ENCODE peak calls at places on chromosome 22, in ten cellular contexts. One of them, this sample, is unnamed. For H3K36me3, the result is how much of the 10 kb centered on the place peaks cover.

GRCh38 chr22:19559956-19560355 is 35.7 kb upstream of the CLDN5 start:
- DNase-seq in suprapubic skin: no peak
- DNase-seq in GM12878: no peak
- DNase-seq in upper lobe of left lung: no peak
- DNase-seq in K562: peak
- DNase-seq in SK-N-SH: no peak
- DNase-seq in HepG2: no peak
- DNase-seq in stomach: no peak
- DNase-seq in H1: no peak
- DNase-seq in transverse colon: no peak
- DNase-seq in this sample: peak

GRCh38 chr22:37353839-37354238 is 71.5 kb downstream of the CYTH4 start:
- DNase-seq in H1: no peak
- DNase-seq in K562: no peak
- DNase-seq in GM12878: no peak
- DNase-seq in HepG2: no peak
- DNase-seq in SK-N-SH: no peak
- DNase-seq in stomach: no peak
- DNase-seq in suprapubic skin: no peak
- DNase-seq in transverse colon: no peak
- DNase-seq in upper lobe of left lung: no peak
- DNase-seq in this sample: no peak

GRCh38 chr22:43088979-43089717 is at the start of gene TTLL1:
- DNase-seq in transverse colon: peak
- DNase-seq in K562: peak
- DNase-seq in H1: peak
- DNase-seq in suprapubic skin: peak
- DNase-seq in upper lobe of left lung: peak
- DNase-seq in stomach: peak
- DNase-seq in HepG2: peak
- DNase-seq in SK-N-SH: peak
- DNase-seq in GM12878: peak
- DNase-seq in this sample: peak

GRCh38 chr22:43128928-43129424 is 14.2 kb downstream of the MCAT start:
- DNase-seq in transverse colon: peak
- DNase-seq in SK-N-SH: no peak
- DNase-seq in HepG2: no peak
- DNase-seq in upper lobe of left lung: peak
- DNase-seq in H1: peak
- DNase-seq in K562: peak
- DNase-seq in GM12878: no peak
- DNase-seq in stomach: peak
- DNase-seq in suprapubic skin: no peak
- DNase-seq in this sample: no peak

GRCh38 chr22:31346255-31346732 is at the start of gene PATZ1:
- DNase-seq in HepG2: peak
- DNase-seq in suprapubic skin: peak
- DNase-seq in stomach: peak
- DNase-seq in H1: no peak
- DNase-seq in GM12878: no peak
- DNase-seq in transverse colon: peak
- DNase-seq in SK-N-SH: peak
- DNase-seq in upper lobe of left lung: no peak
- DNase-seq in K562: peak
- DNase-seq in this sample: peak

GRCh38 chr22:39301926-39302325 is 17.5 kb downstream of the RPL3 start:
- DNase-seq in transverse colon: no peak
- DNase-seq in GM12878: no peak
- DNase-seq in H1: no peak
- DNase-seq in upper lobe of left lung: no peak
- DNase-seq in stomach: no peak
- DNase-seq in K562: no peak
- DNase-seq in HepG2: no peak
- DNase-seq in suprapubic skin: no peak
- DNase-seq in SK-N-SH: no peak
- DNase-seq in this sample: no peak

GRCh38 chr22:28172948-28173360 is 253.9 kb upstream of the PITPNB start:
- DNase-seq in suprapubic skin: no peak
- DNase-seq in stomach: no peak
- DNase-seq in upper lobe of left lung: no peak
- DNase-seq in GM12878: no peak
- DNase-seq in H1: no peak
- DNase-seq in HepG2: no peak
- DNase-seq in transverse colon: no peak
- DNase-seq in K562: no peak
- DNase-seq in SK-N-SH: peak
- DNase-seq in this sample: no peak

GRCh38 chr22:50419116-50419515 is 55.7 kb downstream of the SBF1 start:
- DNase-seq in GM12878: no peak
- DNase-seq in K562: no peak
- DNase-seq in transverse colon: no peak
- DNase-seq in HepG2: no peak
- DNase-seq in upper lobe of left lung: no peak
- DNase-seq in stomach: no peak
- DNase-seq in SK-N-SH: no peak
- DNase-seq in suprapubic skin: no peak
- DNase-seq in H1: no peak
- DNase-seq in this sample: no peak

GRCh38 chr22:49770454-49771265 is 57.0 kb downstream of the BRD1 start:
- DNase-seq in SK-N-SH: no peak
- DNase-seq in GM12878: no peak
- DNase-seq in suprapubic skin: no peak
- DNase-seq in stomach: no peak
- DNase-seq in HepG2: no peak
- DNase-seq in upper lobe of left lung: peak
- DNase-seq in H1: no peak
- DNase-seq in transverse colon: no peak
- DNase-seq in K562: no peak
- DNase-seq in this sample: peak

GRCh38 chr22:48568736-48569330 is 1258.8 kb downstream of the BRD1 start:
- DNase-seq in GM12878: no peak
- DNase-seq in upper lobe of left lung: peak
- DNase-seq in K562: no peak
- DNase-seq in suprapubic skin: no peak
- DNase-seq in H1: no peak
- DNase-seq in HepG2: no peak
- DNase-seq in transverse colon: no peak
- DNase-seq in stomach: no peak
- DNase-seq in SK-N-SH: no peak
- DNase-seq in this sample: no peak

GRCh38 chr22:44273175-44273574 is 39.6 kb downstream of the SHISAL1 start:
- DNase-seq in SK-N-SH: no peak
- DNase-seq in H1: no peak
- DNase-seq in suprapubic skin: no peak
- DNase-seq in stomach: no peak
- DNase-seq in GM12878: no peak
- DNase-seq in transverse colon: no peak
- DNase-seq in K562: no peak
- DNase-seq in upper lobe of left lung: no peak
- DNase-seq in HepG2: no peak
- DNase-seq in this sample: no peak

GRCh38 chr22:19615867-19616581 is 91.8 kb upstream of the CLDN5 start:
- DNase-seq in K562: no peak
- DNase-seq in H1: no peak
- DNase-seq in stomach: no peak
- DNase-seq in suprapubic skin: no peak
- DNase-seq in upper lobe of left lung: no peak
- DNase-seq in transverse colon: no peak
- DNase-seq in HepG2: no peak
- DNase-seq in SK-N-SH: no peak
- DNase-seq in GM12878: no peak
- DNase-seq in this sample: no peak

GRCh38 chr22:49047461-49047860 is 780.2 kb downstream of the BRD1 start:
- DNase-seq in K562: no peak
- DNase-seq in GM12878: no peak
- DNase-seq in suprapubic skin: peak
- DNase-seq in HepG2: no peak
- DNase-seq in upper lobe of left lung: no peak
- DNase-seq in SK-N-SH: no peak
- DNase-seq in H1: no peak
- DNase-seq in stomach: no peak
- DNase-seq in transverse colon: no peak
- DNase-seq in this sample: no peak

GRCh38 chr22:20567371-20567847 is 60.0 kb downstream of the MED15 start:
- DNase-seq in stomach: no peak
- DNase-seq in K562: no peak
- DNase-seq in transverse colon: no peak
- DNase-seq in suprapubic skin: peak
- DNase-seq in HepG2: no peak
- DNase-seq in GM12878: no peak
- DNase-seq in upper lobe of left lung: no peak
- DNase-seq in H1: no peak
- DNase-seq in SK-N-SH: no peak
- DNase-seq in this sample: no peak

GRCh38 chr22:42673898-42674390 is 24.8 kb upstream of the CYB5R3 start:
- DNase-seq in GM12878: no peak
- DNase-seq in transverse colon: no peak
- DNase-seq in H1: no peak
- DNase-seq in SK-N-SH: no peak
- DNase-seq in stomach: no peak
- DNase-seq in K562: no peak
- DNase-seq in upper lobe of left lung: no peak
- DNase-seq in suprapubic skin: no peak
- DNase-seq in HepG2: peak
- DNase-seq in this sample: no peak

GRCh38 chr22:26463688-26464087 is 19.9 kb downstream of the HPS4 start:
- DNase-seq in K562: no peak
- DNase-seq in upper lobe of left lung: no peak
- DNase-seq in H1: no peak
- DNase-seq in suprapubic skin: no peak
- DNase-seq in stomach: no peak
- DNase-seq in transverse colon: no peak
- DNase-seq in HepG2: no peak
- DNase-seq in SK-N-SH: no peak
- DNase-seq in GM12878: no peak
- DNase-seq in this sample: no peak

GRCh38 chr22:26462051-26462450 is 21.5 kb downstream of the HPS4 start:
- DNase-seq in stomach: no peak
- DNase-seq in GM12878: no peak
- DNase-seq in transverse colon: no peak
- DNase-seq in upper lobe of left lung: no peak
- DNase-seq in suprapubic skin: no peak
- DNase-seq in H1: no peak
- DNase-seq in SK-N-SH: no peak
- DNase-seq in K562: no peak
- DNase-seq in HepG2: no peak
- DNase-seq in this sample: no peak

GRCh38 chr22:26460202-26460601 is 23.4 kb downstream of the HPS4 start:
- DNase-seq in H1: no peak
- DNase-seq in suprapubic skin: no peak
- DNase-seq in stomach: no peak
- DNase-seq in K562: no peak
- DNase-seq in SK-N-SH: no peak
- DNase-seq in HepG2: no peak
- DNase-seq in upper lobe of left lung: no peak
- DNase-seq in transverse colon: no peak
- DNase-seq in GM12878: no peak
- DNase-seq in this sample: no peak

GRCh38 chr22:26462971-26463661 is 20.5 kb downstream of the HPS4 start:
- DNase-seq in HepG2: no peak
- DNase-seq in K562: no peak
- DNase-seq in suprapubic skin: no peak
- DNase-seq in H1: no peak
- DNase-seq in SK-N-SH: no peak
- DNase-seq in transverse colon: no peak
- DNase-seq in GM12878: no peak
- DNase-seq in stomach: no peak
- DNase-seq in upper lobe of left lung: no peak
- DNase-seq in this sample: no peak

GRCh38 chr22:26461188-26461810 is 22.3 kb downstream of the HPS4 start:
- DNase-seq in H1: peak
- DNase-seq in suprapubic skin: no peak
- DNase-seq in upper lobe of left lung: no peak
- DNase-seq in GM12878: no peak
- DNase-seq in HepG2: peak
- DNase-seq in transverse colon: peak
- DNase-seq in K562: peak
- DNase-seq in stomach: peak
- DNase-seq in SK-N-SH: peak
- DNase-seq in this sample: no peak
- H3K36me3 ChIP-seq in H1: under half
- H3K36me3 ChIP-seq in suprapubic skin: half or more
- H3K36me3 ChIP-seq in upper lobe of left lung: under half
- H3K36me3 ChIP-seq in GM12878: under half
- H3K36me3 ChIP-seq in HepG2: under half
- H3K36me3 ChIP-seq in transverse colon: under half
- H3K36me3 ChIP-seq in K562: half or more
- H3K36me3 ChIP-seq in stomach: under half
- H3K36me3 ChIP-seq in SK-N-SH: under half
- H3K36me3 ChIP-seq in this sample: half or more

GRCh38 chr22:24108073-24108472 is 73.2 kb upstream of the SUSD2 start:
- DNase-seq in suprapubic skin: no peak
- DNase-seq in stomach: no peak
- DNase-seq in SK-N-SH: no peak
- DNase-seq in transverse colon: no peak
- DNase-seq in upper lobe of left lung: no peak
- DNase-seq in K562: no peak
- DNase-seq in HepG2: no peak
- DNase-seq in H1: no peak
- DNase-seq in GM12878: no peak
- DNase-seq in this sample: no peak
- TF ChIP-seq EP300 in suprapubic skin: no peak
- TF ChIP-seq EP300 in stomach: no peak
- TF ChIP-seq EP300 in SK-N-SH: no peak
- TF ChIP-seq EP300 in transverse colon: no peak
- TF ChIP-seq EP300 in upper lobe of left lung: no peak
- TF ChIP-seq EP300 in K562: no peak
- TF ChIP-seq EP300 in HepG2: no peak
- TF ChIP-seq EP300 in H1: no peak
- TF ChIP-seq EP300 in GM12878: no peak
- TF ChIP-seq EP300 in this sample: no peak

DNA sequence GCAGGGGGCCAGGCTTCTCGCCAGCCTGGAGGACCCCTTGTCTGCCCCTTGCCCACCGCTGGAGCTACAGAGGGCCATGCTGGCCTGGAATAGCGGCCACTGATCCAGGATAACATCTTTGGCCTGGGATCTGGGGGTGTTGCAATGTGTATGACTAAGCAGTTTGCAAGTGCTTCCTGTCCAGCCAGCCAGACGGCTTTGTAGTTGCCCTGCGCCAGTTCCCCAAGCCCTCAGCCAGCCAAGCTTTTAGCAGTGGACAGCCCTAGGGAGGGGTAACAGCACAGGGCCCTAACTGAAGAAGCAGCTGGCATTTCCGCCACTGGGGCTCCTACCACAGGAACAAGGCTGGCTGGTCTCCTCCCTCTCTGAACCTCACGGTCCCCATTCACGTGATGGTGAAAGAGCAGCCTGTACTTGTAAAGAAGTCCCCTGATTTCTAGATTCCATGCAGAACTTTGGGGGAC is 32.1 kb downstream of the UQCR10 start:
- DNase-seq in SK-N-SH: peak
- DNase-seq in transverse colon: peak
- DNase-seq in H1: no peak
- DNase-seq in suprapubic skin: peak
- DNase-seq in GM12878: no peak
- DNase-seq in stomach: peak
- DNase-seq in HepG2: peak
- DNase-seq in upper lobe of left lung: no peak
- DNase-seq in K562: peak
- DNase-seq in this sample: peak
- TF ChIP-seq POLR2AphosphoS5 in SK-N-SH: no peak
- TF ChIP-seq POLR2AphosphoS5 in transverse colon: peak
- TF ChIP-seq POLR2AphosphoS5 in H1: no peak
- TF ChIP-seq POLR2AphosphoS5 in suprapubic skin: peak
- TF ChIP-seq POLR2AphosphoS5 in GM12878: no peak
- TF ChIP-seq POLR2AphosphoS5 in stomach: peak
- TF ChIP-seq POLR2AphosphoS5 in HepG2: no peak
- TF ChIP-seq POLR2AphosphoS5 in upper lobe of left lung: peak
- TF ChIP-seq POLR2AphosphoS5 in K562: peak
- TF ChIP-seq POLR2AphosphoS5 in this sample: peak

GRCh38 chr22:46675938-46676337 is 55.8 kb downstream of the GRAMD4 start:
- DNase-seq in upper lobe of left lung: peak
- DNase-seq in SK-N-SH: no peak
- DNase-seq in GM12878: no peak
- DNase-seq in stomach: no peak
- DNase-seq in HepG2: no peak
- DNase-seq in K562: no peak
- DNase-seq in suprapubic skin: no peak
- DNase-seq in transverse colon: no peak
- DNase-seq in H1: no peak
- DNase-seq in this sample: no peak
- H3K36me3 ChIP-seq in upper lobe of left lung: under half
- H3K36me3 ChIP-seq in SK-N-SH: under half
- H3K36me3 ChIP-seq in GM12878: under half
- H3K36me3 ChIP-seq in stomach: under half
- H3K36me3 ChIP-seq in HepG2: under half
- H3K36me3 ChIP-seq in K562: under half
- H3K36me3 ChIP-seq in suprapubic skin: half or more
- H3K36me3 ChIP-seq in transverse colon: under half
- H3K36me3 ChIP-seq in H1: under half
- H3K36me3 ChIP-seq in this sample: under half

This sample was measured in sigmoid colon.